ENCODE peak calls at places on chromosomes 1 and 21, in nine cellular contexts. One of them, this sample, is unnamed.

GRCh38 chr1:228420968-228421826 is 4.5 kb upstream of the TRIM17 start:
- DNase-seq in RWPE1: no peak
- DNase-seq in RPMI7951: peak
- DNase-seq in stimulated activated CD4-positive, alpha-beta T cell treated with anti-CD3 and anti-CD28 coated beads, Interleukin-4, amount 100 ng/mL, for 48 hours: no peak
- DNase-seq in stimulated activated CD8-positive, alpha-beta memory T cell treated with anti-CD3 and anti-CD28 coated beads, Interleukin-7, amount 100 ng/mL, for 1 hour: no peak
- DNase-seq in NAMALWA: no peak
- DNase-seq in T-helper 2 cell treated with Interferon-gamma antibody and Interleukin-4, amounts not matched to agents 5 μg/mL and 100 μg/mL, for 36 hours: no peak
- DNase-seq in DMS 273 treated with DMSO at 0.1 percent for 48 hours: no peak
- DNase-seq in EL: peak
- DNase-seq in this sample: no peak

GRCh38 chr21:28521932-28522826 is 470.5 kb downstream of the LTN1 start:
- DNase-seq in RWPE1: no peak
- DNase-seq in RPMI7951: no peak
- DNase-seq in stimulated activated CD4-positive, alpha-beta T cell treated with anti-CD3 and anti-CD28 coated beads, Interleukin-4, amount 100 ng/mL, for 48 hours: no peak
- DNase-seq in stimulated activated CD8-positive, alpha-beta memory T cell treated with anti-CD3 and anti-CD28 coated beads, Interleukin-7, amount 100 ng/mL, for 1 hour: no peak
- DNase-seq in NAMALWA: peak
- DNase-seq in T-helper 2 cell treated with Interferon-gamma antibody and Interleukin-4, amounts not matched to agents 5 μg/mL and 100 μg/mL, for 36 hours: no peak
- DNase-seq in DMS 273 treated with DMSO at 0.1 percent for 48 hours: no peak
- DNase-seq in EL: peak
- DNase-seq in this sample: peak

GRCh38 chr1:31154000-31154631 is 85.6 kb downstream of the NKAIN1 start:
- DNase-seq in RWPE1: peak
- DNase-seq in RPMI7951: no peak
- DNase-seq in stimulated activated CD4-positive, alpha-beta T cell treated with anti-CD3 and anti-CD28 coated beads, Interleukin-4, amount 100 ng/mL, for 48 hours: no peak
- DNase-seq in stimulated activated CD8-positive, alpha-beta memory T cell treated with anti-CD3 and anti-CD28 coated beads, Interleukin-7, amount 100 ng/mL, for 1 hour: no peak
- DNase-seq in NAMALWA: no peak
- DNase-seq in T-helper 2 cell treated with Interferon-gamma antibody and Interleukin-4, amounts not matched to agents 5 μg/mL and 100 μg/mL, for 36 hours: no peak
- DNase-seq in DMS 273 treated with DMSO at 0.1 percent for 48 hours: no peak
- DNase-seq in EL: no peak
- DNase-seq in this sample: no peak

GRCh38 chr1:226447932-226448670 is 40.2 kb upstream of the PARP1 start:
- DNase-seq in RWPE1: no peak
- DNase-seq in RPMI7951: no peak
- DNase-seq in stimulated activated CD4-positive, alpha-beta T cell treated with anti-CD3 and anti-CD28 coated beads, Interleukin-4, amount 100 ng/mL, for 48 hours: no peak
- DNase-seq in stimulated activated CD8-positive, alpha-beta memory T cell treated with anti-CD3 and anti-CD28 coated beads, Interleukin-7, amount 100 ng/mL, for 1 hour: no peak
- DNase-seq in NAMALWA: no peak
- DNase-seq in T-helper 2 cell treated with Interferon-gamma antibody and Interleukin-4, amounts not matched to agents 5 μg/mL and 100 μg/mL, for 36 hours: no peak
- DNase-seq in DMS 273 treated with DMSO at 0.1 percent for 48 hours: no peak
- DNase-seq in EL: peak
- DNase-seq in this sample: no peak

GRCh38 chr1:89962024-89962741 is 32.7 kb upstream of the ZNF326 start:
- DNase-seq in RWPE1: no peak
- DNase-seq in RPMI7951: peak
- DNase-seq in stimulated activated CD4-positive, alpha-beta T cell treated with anti-CD3 and anti-CD28 coated beads, Interleukin-4, amount 100 ng/mL, for 48 hours: no peak
- DNase-seq in stimulated activated CD8-positive, alpha-beta memory T cell treated with anti-CD3 and anti-CD28 coated beads, Interleukin-7, amount 100 ng/mL, for 1 hour: no peak
- DNase-seq in NAMALWA: no peak
- DNase-seq in T-helper 2 cell treated with Interferon-gamma antibody and Interleukin-4, amounts not matched to agents 5 μg/mL and 100 μg/mL, for 36 hours: no peak
- DNase-seq in DMS 273 treated with DMSO at 0.1 percent for 48 hours: no peak
- DNase-seq in EL: peak
- DNase-seq in this sample: no peak

GRCh38 chr1:117895482-117896114 is 33.8 kb downstream of the GDAP2 start:
- DNase-seq in RWPE1: peak
- DNase-seq in RPMI7951: peak
- DNase-seq in stimulated activated CD4-positive, alpha-beta T cell treated with anti-CD3 and anti-CD28 coated beads, Interleukin-4, amount 100 ng/mL, for 48 hours: peak
- DNase-seq in stimulated activated CD8-positive, alpha-beta memory T cell treated with anti-CD3 and anti-CD28 coated beads, Interleukin-7, amount 100 ng/mL, for 1 hour: peak
- DNase-seq in NAMALWA: peak
- DNase-seq in T-helper 2 cell treated with Interferon-gamma antibody and Interleukin-4, amounts not matched to agents 5 μg/mL and 100 μg/mL, for 36 hours: peak
- DNase-seq in DMS 273 treated with DMSO at 0.1 percent for 48 hours: peak
- DNase-seq in EL: peak
- DNase-seq in this sample: peak

GRCh38 chr1:232707142-232707541 is 77.2 kb upstream of the SIPA1L2 start:
- DNase-seq in RWPE1: no peak
- DNase-seq in RPMI7951: no peak
- DNase-seq in stimulated activated CD4-positive, alpha-beta T cell treated with anti-CD3 and anti-CD28 coated beads, Interleukin-4, amount 100 ng/mL, for 48 hours: no peak
- DNase-seq in stimulated activated CD8-positive, alpha-beta memory T cell treated with anti-CD3 and anti-CD28 coated beads, Interleukin-7, amount 100 ng/mL, for 1 hour: no peak
- DNase-seq in NAMALWA: no peak
- DNase-seq in T-helper 2 cell treated with Interferon-gamma antibody and Interleukin-4, amounts not matched to agents 5 μg/mL and 100 μg/mL, for 36 hours: no peak
- DNase-seq in DMS 273 treated with DMSO at 0.1 percent for 48 hours: no peak
- DNase-seq in EL: no peak
- DNase-seq in this sample: no peak

GRCh38 chr1:205491794-205492193 is 12.7 kb upstream of the CDK18 start:
- DNase-seq in RWPE1: no peak
- DNase-seq in RPMI7951: no peak
- DNase-seq in stimulated activated CD4-positive, alpha-beta T cell treated with anti-CD3 and anti-CD28 coated beads, Interleukin-4, amount 100 ng/mL, for 48 hours: no peak
- DNase-seq in stimulated activated CD8-positive, alpha-beta memory T cell treated with anti-CD3 and anti-CD28 coated beads, Interleukin-7, amount 100 ng/mL, for 1 hour: no peak
- DNase-seq in NAMALWA: no peak
- DNase-seq in T-helper 2 cell treated with Interferon-gamma antibody and Interleukin-4, amounts not matched to agents 5 μg/mL and 100 μg/mL, for 36 hours: no peak
- DNase-seq in DMS 273 treated with DMSO at 0.1 percent for 48 hours: no peak
- DNase-seq in EL: no peak
- DNase-seq in this sample: no peak

GRCh38 chr1:61992257-61992656 is 202.4 kb upstream of the L1TD1 start:
- DNase-seq in RWPE1: no peak
- DNase-seq in RPMI7951: no peak
- DNase-seq in stimulated activated CD4-positive, alpha-beta T cell treated with anti-CD3 and anti-CD28 coated beads, Interleukin-4, amount 100 ng/mL, for 48 hours: no peak
- DNase-seq in stimulated activated CD8-positive, alpha-beta memory T cell treated with anti-CD3 and anti-CD28 coated beads, Interleukin-7, amount 100 ng/mL, for 1 hour: no peak
- DNase-seq in NAMALWA: no peak
- DNase-seq in T-helper 2 cell treated with Interferon-gamma antibody and Interleukin-4, amounts not matched to agents 5 μg/mL and 100 μg/mL, for 36 hours: no peak
- DNase-seq in DMS 273 treated with DMSO at 0.1 percent for 48 hours: no peak
- DNase-seq in EL: no peak
- DNase-seq in this sample: no peak

GRCh38 chr1:239914827-239915231 is 176.9 kb upstream of the FMN2 start:
- DNase-seq in RWPE1: peak
- DNase-seq in RPMI7951: peak
- DNase-seq in stimulated activated CD4-positive, alpha-beta T cell treated with anti-CD3 and anti-CD28 coated beads, Interleukin-4, amount 100 ng/mL, for 48 hours: no peak
- DNase-seq in stimulated activated CD8-positive, alpha-beta memory T cell treated with anti-CD3 and anti-CD28 coated beads, Interleukin-7, amount 100 ng/mL, for 1 hour: no peak
- DNase-seq in NAMALWA: no peak
- DNase-seq in T-helper 2 cell treated with Interferon-gamma antibody and Interleukin-4, amounts not matched to agents 5 μg/mL and 100 μg/mL, for 36 hours: no peak
- DNase-seq in DMS 273 treated with DMSO at 0.1 percent for 48 hours: no peak
- DNase-seq in EL: peak
- DNase-seq in this sample: peak

GRCh38 chr1:226061793-226062557 is 541 bp upstream of the H3-3A start:
- DNase-seq in RWPE1: peak
- DNase-seq in RPMI7951: peak
- DNase-seq in stimulated activated CD4-positive, alpha-beta T cell treated with anti-CD3 and anti-CD28 coated beads, Interleukin-4, amount 100 ng/mL, for 48 hours: no peak
- DNase-seq in stimulated activated CD8-positive, alpha-beta memory T cell treated with anti-CD3 and anti-CD28 coated beads, Interleukin-7, amount 100 ng/mL, for 1 hour: peak
- DNase-seq in NAMALWA: peak
- DNase-seq in T-helper 2 cell treated with Interferon-gamma antibody and Interleukin-4, amounts not matched to agents 5 μg/mL and 100 μg/mL, for 36 hours: no peak
- DNase-seq in DMS 273 treated with DMSO at 0.1 percent for 48 hours: peak
- DNase-seq in EL: peak
- DNase-seq in this sample: peak

GRCh38 chr1:56537660-56538059 is 41.7 kb downstream of the PLPP3 start:
- DNase-seq in RWPE1: no peak
- DNase-seq in RPMI7951: no peak
- DNase-seq in stimulated activated CD4-positive, alpha-beta T cell treated with anti-CD3 and anti-CD28 coated beads, Interleukin-4, amount 100 ng/mL, for 48 hours: no peak
- DNase-seq in stimulated activated CD8-positive, alpha-beta memory T cell treated with anti-CD3 and anti-CD28 coated beads, Interleukin-7, amount 100 ng/mL, for 1 hour: no peak
- DNase-seq in NAMALWA: no peak
- DNase-seq in T-helper 2 cell treated with Interferon-gamma antibody and Interleukin-4, amounts not matched to agents 5 μg/mL and 100 μg/mL, for 36 hours: no peak
- DNase-seq in DMS 273 treated with DMSO at 0.1 percent for 48 hours: no peak
- DNase-seq in EL: no peak
- DNase-seq in this sample: no peak

GRCh38 chr1:111596499-111596898 is 23.1 kb upstream of the RAP1A start:
- DNase-seq in RWPE1: no peak
- DNase-seq in RPMI7951: no peak
- DNase-seq in stimulated activated CD4-positive, alpha-beta T cell treated with anti-CD3 and anti-CD28 coated beads, Interleukin-4, amount 100 ng/mL, for 48 hours: no peak
- DNase-seq in stimulated activated CD8-positive, alpha-beta memory T cell treated with anti-CD3 and anti-CD28 coated beads, Interleukin-7, amount 100 ng/mL, for 1 hour: peak
- DNase-seq in NAMALWA: peak
- DNase-seq in T-helper 2 cell treated with Interferon-gamma antibody and Interleukin-4, amounts not matched to agents 5 μg/mL and 100 μg/mL, for 36 hours: peak
- DNase-seq in DMS 273 treated with DMSO at 0.1 percent for 48 hours: no peak
- DNase-seq in EL: no peak
- DNase-seq in this sample: peak

GRCh38 chr1:165891461-165891860 is 64.0 kb downstream of the UCK2 start:
- DNase-seq in RWPE1: no peak
- DNase-seq in RPMI7951: no peak
- DNase-seq in stimulated activated CD4-positive, alpha-beta T cell treated with anti-CD3 and anti-CD28 coated beads, Interleukin-4, amount 100 ng/mL, for 48 hours: no peak
- DNase-seq in stimulated activated CD8-positive, alpha-beta memory T cell treated with anti-CD3 and anti-CD28 coated beads, Interleukin-7, amount 100 ng/mL, for 1 hour: no peak
- DNase-seq in NAMALWA: no peak
- DNase-seq in T-helper 2 cell treated with Interferon-gamma antibody and Interleukin-4, amounts not matched to agents 5 μg/mL and 100 μg/mL, for 36 hours: no peak
- DNase-seq in DMS 273 treated with DMSO at 0.1 percent for 48 hours: no peak
- DNase-seq in EL: peak
- DNase-seq in this sample: no peak

GRCh38 chr1:10509823-10510509 is 35.2 kb downstream of the PEX14 start:
- DNase-seq in RWPE1: no peak
- DNase-seq in RPMI7951: no peak
- DNase-seq in stimulated activated CD4-positive, alpha-beta T cell treated with anti-CD3 and anti-CD28 coated beads, Interleukin-4, amount 100 ng/mL, for 48 hours: no peak
- DNase-seq in stimulated activated CD8-positive, alpha-beta memory T cell treated with anti-CD3 and anti-CD28 coated beads, Interleukin-7, amount 100 ng/mL, for 1 hour: no peak
- DNase-seq in NAMALWA: no peak
- DNase-seq in T-helper 2 cell treated with Interferon-gamma antibody and Interleukin-4, amounts not matched to agents 5 μg/mL and 100 μg/mL, for 36 hours: no peak
- DNase-seq in DMS 273 treated with DMSO at 0.1 percent for 48 hours: no peak
- DNase-seq in EL: no peak
- DNase-seq in this sample: no peak

GRCh38 chr1:40633563-40634376 is 31.7 kb downstream of the RIMS3 start:
- DNase-seq in RWPE1: no peak
- DNase-seq in RPMI7951: no peak
- DNase-seq in stimulated activated CD4-positive, alpha-beta T cell treated with anti-CD3 and anti-CD28 coated beads, Interleukin-4, amount 100 ng/mL, for 48 hours: no peak
- DNase-seq in stimulated activated CD8-positive, alpha-beta memory T cell treated with anti-CD3 and anti-CD28 coated beads, Interleukin-7, amount 100 ng/mL, for 1 hour: no peak
- DNase-seq in NAMALWA: no peak
- DNase-seq in T-helper 2 cell treated with Interferon-gamma antibody and Interleukin-4, amounts not matched to agents 5 μg/mL and 100 μg/mL, for 36 hours: no peak
- DNase-seq in DMS 273 treated with DMSO at 0.1 percent for 48 hours: no peak
- DNase-seq in EL: no peak
- DNase-seq in this sample: peak

GRCh38 chr1:29753244-29753643 is 516.9 kb downstream of the PTPRU start:
- DNase-seq in RWPE1: no peak
- DNase-seq in RPMI7951: no peak
- DNase-seq in stimulated activated CD4-positive, alpha-beta T cell treated with anti-CD3 and anti-CD28 coated beads, Interleukin-4, amount 100 ng/mL, for 48 hours: no peak
- DNase-seq in stimulated activated CD8-positive, alpha-beta memory T cell treated with anti-CD3 and anti-CD28 coated beads, Interleukin-7, amount 100 ng/mL, for 1 hour: no peak
- DNase-seq in NAMALWA: no peak
- DNase-seq in T-helper 2 cell treated with Interferon-gamma antibody and Interleukin-4, amounts not matched to agents 5 μg/mL and 100 μg/mL, for 36 hours: no peak
- DNase-seq in DMS 273 treated with DMSO at 0.1 percent for 48 hours: no peak
- DNase-seq in EL: no peak
- DNase-seq in this sample: no peak

GRCh38 chr1:1677718-1678580 is 14.6 kb downstream of the SLC35E2B start:
- DNase-seq in RWPE1: no peak
- DNase-seq in RPMI7951: no peak
- DNase-seq in stimulated activated CD4-positive, alpha-beta T cell treated with anti-CD3 and anti-CD28 coated beads, Interleukin-4, amount 100 ng/mL, for 48 hours: peak
- DNase-seq in stimulated activated CD8-positive, alpha-beta memory T cell treated with anti-CD3 and anti-CD28 coated beads, Interleukin-7, amount 100 ng/mL, for 1 hour: no peak
- DNase-seq in NAMALWA: peak
- DNase-seq in T-helper 2 cell treated with Interferon-gamma antibody and Interleukin-4, amounts not matched to agents 5 μg/mL and 100 μg/mL, for 36 hours: no peak
- DNase-seq in DMS 273 treated with DMSO at 0.1 percent for 48 hours: no peak
- DNase-seq in EL: no peak
- DNase-seq in this sample: peak

GRCh38 chr1:22540311-22540710 is 23.0 kb upstream of the EPHA8 start:
- DNase-seq in RWPE1: no peak
- DNase-seq in RPMI7951: peak
- DNase-seq in stimulated activated CD4-positive, alpha-beta T cell treated with anti-CD3 and anti-CD28 coated beads, Interleukin-4, amount 100 ng/mL, for 48 hours: no peak
- DNase-seq in stimulated activated CD8-positive, alpha-beta memory T cell treated with anti-CD3 and anti-CD28 coated beads, Interleukin-7, amount 100 ng/mL, for 1 hour: no peak
- DNase-seq in NAMALWA: no peak
- DNase-seq in T-helper 2 cell treated with Interferon-gamma antibody and Interleukin-4, amounts not matched to agents 5 μg/mL and 100 μg/mL, for 36 hours: no peak
- DNase-seq in DMS 273 treated with DMSO at 0.1 percent for 48 hours: no peak
- DNase-seq in EL: peak
- DNase-seq in this sample: no peak

GRCh38 chr1:164785841-164786534 is 227.0 kb downstream of the PBX1 start:
- DNase-seq in RWPE1: no peak
- DNase-seq in RPMI7951: no peak
- DNase-seq in stimulated activated CD4-positive, alpha-beta T cell treated with anti-CD3 and anti-CD28 coated beads, Interleukin-4, amount 100 ng/mL, for 48 hours: no peak
- DNase-seq in stimulated activated CD8-positive, alpha-beta memory T cell treated with anti-CD3 and anti-CD28 coated beads, Interleukin-7, amount 100 ng/mL, for 1 hour: no peak
- DNase-seq in NAMALWA: no peak
- DNase-seq in T-helper 2 cell treated with Interferon-gamma antibody and Interleukin-4, amounts not matched to agents 5 μg/mL and 100 μg/mL, for 36 hours: no peak
- DNase-seq in DMS 273 treated with DMSO at 0.1 percent for 48 hours: no peak
- DNase-seq in EL: no peak
- DNase-seq in this sample: no peak

GRCh38 chr1:156897078-156897825 is 3.7 kb downstream of the PEAR1 start:
- DNase-seq in RWPE1: peak
- DNase-seq in RPMI7951: peak
- DNase-seq in stimulated activated CD4-positive, alpha-beta T cell treated with anti-CD3 and anti-CD28 coated beads, Interleukin-4, amount 100 ng/mL, for 48 hours: no peak
- DNase-seq in stimulated activated CD8-positive, alpha-beta memory T cell treated with anti-CD3 and anti-CD28 coated beads, Interleukin-7, amount 100 ng/mL, for 1 hour: no peak
- DNase-seq in NAMALWA: no peak
- DNase-seq in T-helper 2 cell treated with Interferon-gamma antibody and Interleukin-4, amounts not matched to agents 5 μg/mL and 100 μg/mL, for 36 hours: no peak
- DNase-seq in DMS 273 treated with DMSO at 0.1 percent for 48 hours: no peak
- DNase-seq in EL: peak
- DNase-seq in this sample: no peak

GRCh38 chr1:49050041-49050440 is 273.4 kb upstream of the BEND5 start:
- DNase-seq in RWPE1: no peak
- DNase-seq in RPMI7951: no peak
- DNase-seq in stimulated activated CD4-positive, alpha-beta T cell treated with anti-CD3 and anti-CD28 coated beads, Interleukin-4, amount 100 ng/mL, for 48 hours: no peak
- DNase-seq in stimulated activated CD8-positive, alpha-beta memory T cell treated with anti-CD3 and anti-CD28 coated beads, Interleukin-7, amount 100 ng/mL, for 1 hour: no peak
- DNase-seq in NAMALWA: no peak
- DNase-seq in T-helper 2 cell treated with Interferon-gamma antibody and Interleukin-4, amounts not matched to agents 5 μg/mL and 100 μg/mL, for 36 hours: no peak
- DNase-seq in DMS 273 treated with DMSO at 0.1 percent for 48 hours: no peak
- DNase-seq in EL: no peak
- DNase-seq in this sample: no peak

GRCh38 chr1:156945881-156946661 is 25.6 kb downstream of the LRRC71 start:
- DNase-seq in RWPE1: no peak
- DNase-seq in RPMI7951: no peak
- DNase-seq in stimulated activated CD4-positive, alpha-beta T cell treated with anti-CD3 and anti-CD28 coated beads, Interleukin-4, amount 100 ng/mL, for 48 hours: no peak
- DNase-seq in stimulated activated CD8-positive, alpha-beta memory T cell treated with anti-CD3 and anti-CD28 coated beads, Interleukin-7, amount 100 ng/mL, for 1 hour: no peak
- DNase-seq in NAMALWA: no peak
- DNase-seq in T-helper 2 cell treated with Interferon-gamma antibody and Interleukin-4, amounts not matched to agents 5 μg/mL and 100 μg/mL, for 36 hours: no peak
- DNase-seq in DMS 273 treated with DMSO at 0.1 percent for 48 hours: no peak
- DNase-seq in EL: no peak
- DNase-seq in this sample: no peak

GRCh38 chr1:226133504-226134123 is 52.9 kb downstream of the ACBD3 start:
- DNase-seq in RWPE1: no peak
- DNase-seq in RPMI7951: no peak
- DNase-seq in stimulated activated CD4-positive, alpha-beta T cell treated with anti-CD3 and anti-CD28 coated beads, Interleukin-4, amount 100 ng/mL, for 48 hours: no peak
- DNase-seq in stimulated activated CD8-positive, alpha-beta memory T cell treated with anti-CD3 and anti-CD28 coated beads, Interleukin-7, amount 100 ng/mL, for 1 hour: no peak
- DNase-seq in NAMALWA: no peak
- DNase-seq in T-helper 2 cell treated with Interferon-gamma antibody and Interleukin-4, amounts not matched to agents 5 μg/mL and 100 μg/mL, for 36 hours: no peak
- DNase-seq in DMS 273 treated with DMSO at 0.1 percent for 48 hours: no peak
- DNase-seq in EL: no peak
- DNase-seq in this sample: no peak

GRCh38 chr1:183589836-183590224 is 429 bp downstream of the NCF2 start:
- DNase-seq in RWPE1: no peak
- DNase-seq in RPMI7951: no peak
- DNase-seq in stimulated activated CD4-positive, alpha-beta T cell treated with anti-CD3 and anti-CD28 coated beads, Interleukin-4, amount 100 ng/mL, for 48 hours: no peak
- DNase-seq in stimulated activated CD8-positive, alpha-beta memory T cell treated with anti-CD3 and anti-CD28 coated beads, Interleukin-7, amount 100 ng/mL, for 1 hour: no peak
- DNase-seq in NAMALWA: no peak
- DNase-seq in T-helper 2 cell treated with Interferon-gamma antibody and Interleukin-4, amounts not matched to agents 5 μg/mL and 100 μg/mL, for 36 hours: no peak
- DNase-seq in DMS 273 treated with DMSO at 0.1 percent for 48 hours: no peak
- DNase-seq in EL: no peak
- DNase-seq in this sample: no peak

GRCh38 chr1:56526571-56527174 is 52.7 kb downstream of the PLPP3 start:
- DNase-seq in RWPE1: no peak
- DNase-seq in RPMI7951: no peak
- DNase-seq in stimulated activated CD4-positive, alpha-beta T cell treated with anti-CD3 and anti-CD28 coated beads, Interleukin-4, amount 100 ng/mL, for 48 hours: no peak
- DNase-seq in stimulated activated CD8-positive, alpha-beta memory T cell treated with anti-CD3 and anti-CD28 coated beads, Interleukin-7, amount 100 ng/mL, for 1 hour: no peak
- DNase-seq in NAMALWA: peak
- DNase-seq in T-helper 2 cell treated with Interferon-gamma antibody and Interleukin-4, amounts not matched to agents 5 μg/mL and 100 μg/mL, for 36 hours: no peak
- DNase-seq in DMS 273 treated with DMSO at 0.1 percent for 48 hours: no peak
- DNase-seq in EL: peak
- DNase-seq in this sample: peak

GRCh38 chr1:239955431-239955830 is 136.3 kb upstream of the FMN2 start:
- DNase-seq in RWPE1: no peak
- DNase-seq in RPMI7951: no peak
- DNase-seq in stimulated activated CD4-positive, alpha-beta T cell treated with anti-CD3 and anti-CD28 coated beads, Interleukin-4, amount 100 ng/mL, for 48 hours: no peak
- DNase-seq in stimulated activated CD8-positive, alpha-beta memory T cell treated with anti-CD3 and anti-CD28 coated beads, Interleukin-7, amount 100 ng/mL, for 1 hour: no peak
- DNase-seq in NAMALWA: no peak
- DNase-seq in T-helper 2 cell treated with Interferon-gamma antibody and Interleukin-4, amounts not matched to agents 5 μg/mL and 100 μg/mL, for 36 hours: no peak
- DNase-seq in DMS 273 treated with DMSO at 0.1 percent for 48 hours: no peak
- DNase-seq in EL: no peak
- DNase-seq in this sample: no peak

GRCh38 chr1:72397786-72398185 is 115.4 kb upstream of the NEGR1 start:
- DNase-seq in RWPE1: no peak
- DNase-seq in RPMI7951: peak
- DNase-seq in stimulated activated CD4-positive, alpha-beta T cell treated with anti-CD3 and anti-CD28 coated beads, Interleukin-4, amount 100 ng/mL, for 48 hours: no peak
- DNase-seq in stimulated activated CD8-positive, alpha-beta memory T cell treated with anti-CD3 and anti-CD28 coated beads, Interleukin-7, amount 100 ng/mL, for 1 hour: no peak
- DNase-seq in NAMALWA: no peak
- DNase-seq in T-helper 2 cell treated with Interferon-gamma antibody and Interleukin-4, amounts not matched to agents 5 μg/mL and 100 μg/mL, for 36 hours: no peak
- DNase-seq in DMS 273 treated with DMSO at 0.1 percent for 48 hours: peak
- DNase-seq in EL: peak
- DNase-seq in this sample: peak

GRCh38 chr1:17010601-17011438 is 908 bp downstream of the ATP13A2 start:
- DNase-seq in RWPE1: no peak
- DNase-seq in RPMI7951: peak
- DNase-seq in stimulated activated CD4-positive, alpha-beta T cell treated with anti-CD3 and anti-CD28 coated beads, Interleukin-4, amount 100 ng/mL, for 48 hours: no peak
- DNase-seq in stimulated activated CD8-positive, alpha-beta memory T cell treated with anti-CD3 and anti-CD28 coated beads, Interleukin-7, amount 100 ng/mL, for 1 hour: no peak
- DNase-seq in NAMALWA: no peak
- DNase-seq in T-helper 2 cell treated with Interferon-gamma antibody and Interleukin-4, amounts not matched to agents 5 μg/mL and 100 μg/mL, for 36 hours: no peak
- DNase-seq in DMS 273 treated with DMSO at 0.1 percent for 48 hours: no peak
- DNase-seq in EL: peak
- DNase-seq in this sample: peak

GRCh38 chr1:209585672-209586071 is 2.2 kb downstream of the CAMK1G start:
- DNase-seq in RWPE1: peak
- DNase-seq in RPMI7951: peak
- DNase-seq in stimulated activated CD4-positive, alpha-beta T cell treated with anti-CD3 and anti-CD28 coated beads, Interleukin-4, amount 100 ng/mL, for 48 hours: no peak
- DNase-seq in stimulated activated CD8-positive, alpha-beta memory T cell treated with anti-CD3 and anti-CD28 coated beads, Interleukin-7, amount 100 ng/mL, for 1 hour: no peak
- DNase-seq in NAMALWA: no peak
- DNase-seq in T-helper 2 cell treated with Interferon-gamma antibody and Interleukin-4, amounts not matched to agents 5 μg/mL and 100 μg/mL, for 36 hours: no peak
- DNase-seq in DMS 273 treated with DMSO at 0.1 percent for 48 hours: no peak
- DNase-seq in EL: peak
- DNase-seq in this sample: no peak

GRCh38 chr1:56436912-56437403 is 142.4 kb downstream of the PLPP3 start:
- DNase-seq in RWPE1: no peak
- DNase-seq in RPMI7951: no peak
- DNase-seq in stimulated activated CD4-positive, alpha-beta T cell treated with anti-CD3 and anti-CD28 coated beads, Interleukin-4, amount 100 ng/mL, for 48 hours: no peak
- DNase-seq in stimulated activated CD8-positive, alpha-beta memory T cell treated with anti-CD3 and anti-CD28 coated beads, Interleukin-7, amount 100 ng/mL, for 1 hour: no peak
- DNase-seq in NAMALWA: no peak
- DNase-seq in T-helper 2 cell treated with Interferon-gamma antibody and Interleukin-4, amounts not matched to agents 5 μg/mL and 100 μg/mL, for 36 hours: no peak
- DNase-seq in DMS 273 treated with DMSO at 0.1 percent for 48 hours: no peak
- DNase-seq in EL: no peak
- DNase-seq in this sample: no peak

This sample was measured in MV-4-11.